ENCODE peak calls at places on chromosomes 12 and 14, in eight cellular contexts. One of them, this sample, is unnamed. For H3K4me1 and H3K9me3, the result is how much of the 10 kb centered on the place peaks cover.

GRCh38 chr14:100755649-100756048 is 29.0 kb downstream of the DLK1 start:
- DNase-seq in GM23248: peak
- DNase-seq in astrocyte: peak
- DNase-seq in stomach: no peak
- DNase-seq in suprapubic skin: no peak
- DNase-seq in Peyer's patch: no peak
- DNase-seq in Caco-2: no peak
- DNase-seq in GM12878: no peak
- DNase-seq in this sample: no peak

GRCh38 chr14:61145258-61145902 is 135.8 kb downstream of the TMEM30B start:
- DNase-seq in GM12878: no peak
- DNase-seq in suprapubic skin: no peak
- DNase-seq in Peyer's patch: no peak
- DNase-seq in astrocyte: peak
- DNase-seq in GM23248: peak
- DNase-seq in stomach: no peak
- DNase-seq in Caco-2: no peak
- DNase-seq in this sample: no peak

GRCh38 chr12:59055204-59055839 is 135.0 kb upstream of the LRIG3 start:
- DNase-seq in Caco-2: no peak
- DNase-seq in Peyer's patch: no peak
- DNase-seq in suprapubic skin: no peak
- DNase-seq in astrocyte: peak
- DNase-seq in GM12878: no peak
- DNase-seq in GM23248: peak
- DNase-seq in stomach: no peak
- DNase-seq in this sample: no peak

GRCh38 chr12:4483885-4484823 is 38.5 kb upstream of the FGF6 start:
- DNase-seq in suprapubic skin: no peak
- DNase-seq in stomach: no peak
- DNase-seq in GM23248: no peak
- DNase-seq in GM12878: no peak
- DNase-seq in astrocyte: no peak
- DNase-seq in Caco-2: no peak
- DNase-seq in Peyer's patch: no peak
- DNase-seq in this sample: no peak

GRCh38 chr12:27474344-27474743 is 27.8 kb downstream of the SMCO2 start:
- DNase-seq in GM23248: peak
- DNase-seq in GM12878: no peak
- DNase-seq in astrocyte: peak
- DNase-seq in Peyer's patch: no peak
- DNase-seq in stomach: no peak
- DNase-seq in suprapubic skin: no peak
- DNase-seq in Caco-2: no peak
- DNase-seq in this sample: no peak

GRCh38 chr12:16037533-16037932 is 126.4 kb downstream of the DERA start:
- DNase-seq in Peyer's patch: no peak
- DNase-seq in stomach: no peak
- DNase-seq in astrocyte: no peak
- DNase-seq in GM23248: no peak
- DNase-seq in suprapubic skin: no peak
- DNase-seq in Caco-2: no peak
- DNase-seq in GM12878: no peak
- DNase-seq in this sample: no peak

GRCh38 chr14:32469388-32470160 is 140.5 kb downstream of the AKAP6 start:
- DNase-seq in suprapubic skin: no peak
- DNase-seq in Caco-2: no peak
- DNase-seq in GM23248: peak
- DNase-seq in GM12878: no peak
- DNase-seq in stomach: no peak
- DNase-seq in Peyer's patch: no peak
- DNase-seq in astrocyte: peak
- DNase-seq in this sample: peak

GRCh38 chr12:69619050-69619449 is 8.3 kb upstream of the LRRC10 start:
- DNase-seq in stomach: no peak
- DNase-seq in astrocyte: no peak
- DNase-seq in Caco-2: no peak
- DNase-seq in suprapubic skin: no peak
- DNase-seq in GM12878: no peak
- DNase-seq in Peyer's patch: no peak
- DNase-seq in GM23248: no peak
- DNase-seq in this sample: no peak

GRCh38 chr12:53695148-53696138 is 19.6 kb upstream of the ATP5MC2 start:
- DNase-seq in astrocyte: peak
- DNase-seq in GM23248: peak
- DNase-seq in Caco-2: peak
- DNase-seq in stomach: peak
- DNase-seq in Peyer's patch: no peak
- DNase-seq in GM12878: no peak
- DNase-seq in suprapubic skin: no peak
- DNase-seq in this sample: peak

GRCh38 chr12:131066207-131066885 is 112.6 kb downstream of the ADGRD1 start:
- DNase-seq in Caco-2: no peak
- DNase-seq in stomach: no peak
- DNase-seq in suprapubic skin: peak
- DNase-seq in GM12878: no peak
- DNase-seq in GM23248: no peak
- DNase-seq in Peyer's patch: no peak
- DNase-seq in astrocyte: no peak
- DNase-seq in this sample: peak

GRCh38 chr12:111444706-111445310 is 39.1 kb downstream of the SH2B3 start:
- DNase-seq in Caco-2: peak
- DNase-seq in GM12878: peak
- DNase-seq in suprapubic skin: no peak
- DNase-seq in Peyer's patch: peak
- DNase-seq in GM23248: peak
- DNase-seq in stomach: peak
- DNase-seq in astrocyte: no peak
- DNase-seq in this sample: peak

GRCh38 chr12:111445311-111446043 is 39.8 kb downstream of the SH2B3 start:
- DNase-seq in Caco-2: peak
- DNase-seq in astrocyte: no peak
- DNase-seq in GM12878: no peak
- DNase-seq in GM23248: peak
- DNase-seq in stomach: peak
- DNase-seq in suprapubic skin: no peak
- DNase-seq in Peyer's patch: no peak
- DNase-seq in this sample: peak

GRCh38 chr12:111443086-111443485 is 37.4 kb downstream of the SH2B3 start:
- DNase-seq in stomach: no peak
- DNase-seq in Caco-2: no peak
- DNase-seq in astrocyte: no peak
- DNase-seq in suprapubic skin: peak
- DNase-seq in Peyer's patch: no peak
- DNase-seq in GM12878: no peak
- DNase-seq in GM23248: no peak
- DNase-seq in this sample: no peak

GRCh38 chr12:111443586-111443985 is 37.9 kb downstream of the SH2B3 start:
- DNase-seq in astrocyte: no peak
- DNase-seq in Peyer's patch: peak
- DNase-seq in GM23248: peak
- DNase-seq in suprapubic skin: peak
- DNase-seq in Caco-2: no peak
- DNase-seq in stomach: peak
- DNase-seq in GM12878: no peak
- DNase-seq in this sample: no peak

DNA sequence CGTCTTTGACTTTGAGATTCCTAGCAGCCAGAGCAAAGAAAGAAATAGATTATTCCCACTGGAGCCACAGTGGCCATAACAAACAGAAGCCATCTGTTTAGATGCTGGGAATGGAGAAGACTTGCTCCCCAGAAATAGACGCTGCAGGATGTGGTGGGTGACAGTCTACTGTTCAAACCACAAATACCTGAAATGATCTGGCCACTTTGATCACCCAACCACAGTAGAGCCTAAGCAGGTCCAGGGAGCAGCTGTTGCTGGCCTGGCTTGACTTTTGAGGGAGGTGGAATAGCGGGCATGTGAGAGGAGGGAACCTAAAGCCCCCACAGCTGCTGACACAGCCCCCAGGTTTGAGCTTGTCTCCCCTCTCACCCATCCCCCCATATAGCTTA is 38.6 kb downstream of the SH2B3 start:
- DNase-seq in astrocyte: peak
- DNase-seq in GM12878: peak
- DNase-seq in stomach: peak
- DNase-seq in suprapubic skin: no peak
- DNase-seq in GM23248: no peak
- DNase-seq in Peyer's patch: peak
- DNase-seq in Caco-2: no peak
- DNase-seq in this sample: no peak
- H3K4me1 ChIP-seq in astrocyte: under half
- H3K4me1 ChIP-seq in GM12878: half or more
- H3K4me1 ChIP-seq in stomach: half or more
- H3K4me1 ChIP-seq in suprapubic skin: half or more
- H3K4me1 ChIP-seq in GM23248: under half
- H3K4me1 ChIP-seq in Peyer's patch: half or more
- H3K4me1 ChIP-seq in Caco-2: under half
- H3K4me1 ChIP-seq in this sample: under half

GRCh38 chr14:103129301-103130016 is 6.2 kb downstream of the TNFAIP2 start:
- DNase-seq in astrocyte: no peak
- DNase-seq in Caco-2: peak
- DNase-seq in GM23248: no peak
- DNase-seq in Peyer's patch: no peak
- DNase-seq in suprapubic skin: no peak
- DNase-seq in GM12878: no peak
- DNase-seq in stomach: no peak
- DNase-seq in this sample: no peak

GRCh38 chr14:103126873-103127304 is 3.6 kb downstream of the TNFAIP2 start:
- DNase-seq in suprapubic skin: no peak
- DNase-seq in stomach: peak
- DNase-seq in astrocyte: no peak
- DNase-seq in GM12878: no peak
- DNase-seq in Caco-2: peak
- DNase-seq in GM23248: peak
- DNase-seq in Peyer's patch: no peak
- DNase-seq in this sample: no peak

GRCh38 chr14:103127356-103127755 is 4.1 kb downstream of the TNFAIP2 start:
- DNase-seq in GM23248: no peak
- DNase-seq in stomach: no peak
- DNase-seq in suprapubic skin: no peak
- DNase-seq in Peyer's patch: no peak
- DNase-seq in Caco-2: no peak
- DNase-seq in astrocyte: no peak
- DNase-seq in GM12878: no peak
- DNase-seq in this sample: no peak

GRCh38 chr14:103128631-103129300 is 5.5 kb downstream of the TNFAIP2 start:
- DNase-seq in stomach: peak
- DNase-seq in GM23248: no peak
- DNase-seq in Caco-2: no peak
- DNase-seq in GM12878: no peak
- DNase-seq in astrocyte: no peak
- DNase-seq in Peyer's patch: no peak
- DNase-seq in suprapubic skin: no peak
- DNase-seq in this sample: no peak

GRCh38 chr14:103127861-103128598 is 4.8 kb downstream of the TNFAIP2 start:
- DNase-seq in GM12878: no peak
- DNase-seq in Peyer's patch: no peak
- DNase-seq in suprapubic skin: no peak
- DNase-seq in Caco-2: no peak
- DNase-seq in stomach: no peak
- DNase-seq in GM23248: no peak
- DNase-seq in astrocyte: no peak
- DNase-seq in this sample: no peak
- H3K4me3 ChIP-seq in GM12878: no peak
- H3K4me3 ChIP-seq in Peyer's patch: no peak
- H3K4me3 ChIP-seq in suprapubic skin: peak
- H3K4me3 ChIP-seq in Caco-2: no peak
- H3K4me3 ChIP-seq in stomach: peak
- H3K4me3 ChIP-seq in GM23248: no peak
- H3K4me3 ChIP-seq in astrocyte: no peak
- H3K4me3 ChIP-seq in this sample: no peak

GRCh38 chr12:68402422-68402821 is 70.3 kb upstream of the MDM1 start:
- DNase-seq in GM12878: no peak
- DNase-seq in suprapubic skin: no peak
- DNase-seq in astrocyte: no peak
- DNase-seq in GM23248: no peak
- DNase-seq in Peyer's patch: no peak
- DNase-seq in Caco-2: no peak
- DNase-seq in stomach: no peak
- DNase-seq in this sample: no peak

GRCh38 chr12:68403711-68404110 is 71.5 kb upstream of the MDM1 start:
- DNase-seq in Peyer's patch: no peak
- DNase-seq in stomach: no peak
- DNase-seq in Caco-2: no peak
- DNase-seq in suprapubic skin: no peak
- DNase-seq in astrocyte: no peak
- DNase-seq in GM23248: no peak
- DNase-seq in GM12878: no peak
- DNase-seq in this sample: no peak

GRCh38 chr12:68405292-68405900 is 73.2 kb upstream of the MDM1 start:
- DNase-seq in Peyer's patch: no peak
- DNase-seq in astrocyte: no peak
- DNase-seq in GM12878: no peak
- DNase-seq in stomach: no peak
- DNase-seq in GM23248: peak
- DNase-seq in Caco-2: no peak
- DNase-seq in suprapubic skin: no peak
- DNase-seq in this sample: no peak

GRCh38 chr12:68406134-68406576 is 74.0 kb upstream of the MDM1 start:
- DNase-seq in astrocyte: peak
- DNase-seq in Peyer's patch: peak
- DNase-seq in GM23248: peak
- DNase-seq in suprapubic skin: peak
- DNase-seq in Caco-2: peak
- DNase-seq in GM12878: no peak
- DNase-seq in stomach: peak
- DNase-seq in this sample: no peak

DNA sequence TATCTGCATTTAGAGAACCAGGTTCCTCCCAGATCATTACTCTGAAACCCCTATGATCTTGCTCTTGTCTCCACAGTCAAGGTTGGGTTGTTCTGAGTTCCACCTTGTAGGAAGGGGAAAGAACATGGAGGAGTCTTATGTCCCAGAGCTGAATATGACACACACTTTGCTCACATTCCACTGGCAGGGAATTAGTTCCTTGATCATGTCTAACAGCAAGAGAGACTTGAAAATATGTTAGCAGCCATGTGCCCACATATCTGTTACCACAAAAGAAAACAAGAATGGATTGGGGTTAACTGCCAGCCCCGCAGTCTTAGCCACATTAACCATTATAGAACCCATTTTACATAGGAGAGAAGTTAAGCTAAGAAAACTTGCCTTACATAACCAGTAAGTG is 71.1 kb upstream of the MDM1 start:
- DNase-seq in suprapubic skin: no peak
- DNase-seq in GM12878: no peak
- DNase-seq in Peyer's patch: no peak
- DNase-seq in stomach: no peak
- DNase-seq in GM23248: no peak
- DNase-seq in astrocyte: no peak
- DNase-seq in Caco-2: no peak
- DNase-seq in this sample: no peak
- H3K9me3 ChIP-seq in suprapubic skin: under half
- H3K9me3 ChIP-seq in GM12878: under half
- H3K9me3 ChIP-seq in Peyer's patch: under half
- H3K9me3 ChIP-seq in stomach: under half
- H3K9me3 ChIP-seq in GM23248: under half
- H3K9me3 ChIP-seq in astrocyte: under half
- H3K9me3 ChIP-seq in Caco-2: under half
- H3K9me3 ChIP-seq in this sample: under half

GRCh38 chr14:64235652-64236640 is 58.2 kb downstream of the ESR2 start:
- DNase-seq in Caco-2: no peak
- DNase-seq in Peyer's patch: peak
- DNase-seq in GM23248: no peak
- DNase-seq in suprapubic skin: no peak
- DNase-seq in stomach: no peak
- DNase-seq in GM12878: peak
- DNase-seq in astrocyte: peak
- DNase-seq in this sample: no peak
- H3K4me1 ChIP-seq in Caco-2: under half
- H3K4me1 ChIP-seq in Peyer's patch: under half
- H3K4me1 ChIP-seq in GM23248: under half
- H3K4me1 ChIP-seq in suprapubic skin: under half
- H3K4me1 ChIP-seq in stomach: under half
- H3K4me1 ChIP-seq in GM12878: half or more
- H3K4me1 ChIP-seq in astrocyte: under half
- H3K4me1 ChIP-seq in this sample: under half

This sample was measured in HAP-1.